ENCODE peak calls at places on chromosomes 6 and 20, in ten cellular contexts. D is tibial nerve; A is epithelial cell of esophagus; S is endodermal cell; F is fibroblast of pulmonary artery; X is CD8-positive, alpha-beta T cell; E is endothelial cell; W is lower lobe of right lung; Y is PC-3; O is RWPE1. J is an unnamed sample.

GRCh38 chr6:122180132-122180531 is 219.3 kb upstream of the HSF2 start:
- DNase-seq in D (no peak), A (peak; percentile 2), S (no peak), F (no peak), X (no peak), E (no peak), W (no peak), Y (no peak), O (no peak), J (no peak)

GRCh38 chr6:33172307-33173227 is 19.7 kb downstream of the COL11A2 start:
- DNase-seq in D (no peak), A (peak; percentile 56), S (peak; percentile 74), F (peak; percentile 41), X (no peak), E (peak; percentile 41), W (no peak), Y (peak; percentile 47), O (peak; percentile 73), J (no peak)

GRCh38 chr6:129490551-129491245 is 219.3 kb downstream of the ARHGAP18 start:
- DNase-seq in D (peak; percentile 57), A (peak; percentile 97), S (no peak), F (peak; percentile 97), X (peak; percentile 50), E (no peak), W (no peak), Y (peak; percentile 95), O (peak; percentile 90), J (no peak)

GRCh38 chr6:142912125-142912524 is 32.9 kb downstream of the HIVEP2 start:
- DNase-seq in D (no peak), A (no peak), S (no peak), F (no peak), X (no peak), E (no peak), W (no peak), Y (no peak), O (no peak), J (no peak)

GRCh38 chr20:53074811-53075314 is 102.7 kb downstream of the TSHZ2 start:
- DNase-seq in D (no peak), A (peak; percentile 85), S (no peak), F (peak; percentile 35), X (no peak), E (no peak), W (no peak), Y (peak; percentile 36), O (peak; percentile 84), J (no peak)

GRCh38 chr6:43760799-43761168 is 9.2 kb upstream of the VEGFA start:
- DNase-seq in D (no peak), A (no peak), S (no peak), F (no peak), X (no peak), E (no peak), W (peak; percentile 16), Y (no peak), O (no peak), J (no peak)

GRCh38 chr6:122610690-122611455 is 668 bp downstream of the PKIB start:
- DNase-seq in D (peak; percentile 11), A (peak; percentile 42), S (peak; percentile 64), F (peak; percentile 7), X (no peak), E (peak; percentile 10), W (peak; percentile 67), Y (peak; percentile 69), O (peak; percentile 7), J (no peak)

GRCh38 chr6:166957087-166957804 is 896 bp upstream of the RNASET2 start:
- DNase-seq in D (peak; percentile 45), A (no peak), S (peak; percentile 79), F (no peak), X (no peak), E (no peak), W (peak; percentile 82), Y (no peak), O (peak; percentile 4), J (no peak)

GRCh38 chr6:122576888-122577287 is 33.3 kb upstream of the PKIB start:
- DNase-seq in D (no peak), A (no peak), S (no peak), F (no peak), X (no peak), E (no peak), W (no peak), Y (no peak), O (no peak), J (no peak)

GRCh38 chr6:119929121-119929520 is 579.6 kb upstream of the MAN1A1 start:
- DNase-seq in D (no peak), A (peak; percentile 57), S (no peak), F (no peak), X (no peak), E (no peak), W (no peak), Y (no peak), O (no peak), J (no peak)

GRCh38 chr6:3211681-3212080 is 15.8 kb downstream of the TUBB2B start:
- DNase-seq in D (no peak), A (no peak), S (peak; percentile 45), F (peak; percentile 45), X (no peak), E (no peak), W (no peak), Y (no peak), O (no peak), J (no peak)

GRCh38 chr20:59992531-59992930 is 34.3 kb downstream of the CDH26 start:
- DNase-seq in D (no peak), A (peak; percentile 16), S (no peak), F (no peak), X (no peak), E (no peak), W (no peak), Y (peak; percentile 46), O (peak; percentile 44), J (no peak)
- TF ChIP-seq CTCF in D (no peak), A (no peak), S (no peak), F (no peak), X (no peak), E (no peak), W (no peak), Y (peak; percentile 61), O (no peak), J (no peak)

GRCh38 chr20:44494266-44494665 is 18.6 kb downstream of the TTPAL start:
- DNase-seq in D (no peak), A (no peak), S (no peak), F (peak; percentile 47), X (no peak), E (no peak), W (no peak), Y (peak; percentile 58), O (no peak), J (no peak)
- TF ChIP-seq CTCF in D (no peak), A (no peak), S (no peak), F (no peak), X (no peak), E (no peak), W (no peak), Y (no peak), O (no peak), J (no peak)

DNA sequence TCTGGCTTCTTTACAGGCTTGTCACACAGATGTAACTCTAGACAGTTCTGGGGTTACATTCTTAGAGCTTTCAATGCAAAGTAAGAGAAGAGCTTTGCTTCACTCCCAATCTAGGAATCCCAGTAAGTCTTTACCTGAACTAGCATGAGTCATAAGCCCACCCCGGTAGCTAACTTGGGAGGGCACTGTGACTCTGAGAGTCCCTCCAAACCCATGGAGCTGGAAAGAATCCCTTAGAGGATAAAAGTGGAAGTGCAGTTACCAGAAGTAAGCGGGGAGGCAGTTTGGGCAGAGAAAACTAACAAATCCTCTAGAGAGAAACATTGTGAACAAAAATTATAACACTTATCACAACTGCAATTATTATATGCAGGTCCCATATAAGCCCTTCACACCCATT is 84.0 kb upstream of the SMLR1 start:
- DNase-seq in D (no peak), A (no peak), S (peak; percentile 84), F (no peak), X (no peak), E (peak; percentile 5), W (no peak), Y (peak; percentile 1), O (no peak), J (no peak)
- TF ChIP-seq CTCF in D (no peak), A (no peak), S (peak; percentile 66), F (no peak), X (no peak), E (peak; percentile 35), W (no peak), Y (no peak), O (no peak), J (peak; percentile 57)

DNA sequence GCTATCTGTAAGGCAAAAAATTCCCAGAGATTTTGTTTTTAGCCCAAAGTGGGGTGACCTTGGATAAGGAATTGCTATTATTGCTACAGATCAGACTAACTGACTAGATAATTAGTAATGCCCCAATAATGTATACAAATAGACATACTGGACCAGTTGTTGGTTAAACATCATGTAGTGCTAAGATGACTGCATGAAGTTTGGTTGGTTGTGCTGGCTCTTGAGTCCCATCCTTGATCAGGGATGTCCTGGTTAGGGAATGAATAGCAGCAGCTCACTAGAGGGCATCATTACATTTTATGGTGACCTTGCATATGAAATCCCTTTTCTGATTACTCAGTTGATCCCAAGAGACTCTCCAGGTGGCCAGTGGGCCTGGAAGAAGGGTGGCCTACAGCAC is 10.9 kb downstream of the TPBG start:
- DNase-seq in D (no peak), A (no peak), S (no peak), F (no peak), X (no peak), E (no peak), W (no peak), Y (no peak), O (no peak), J (no peak)
- TF ChIP-seq CTCF in D (no peak), A (no peak), S (no peak), F (no peak), X (no peak), E (no peak), W (no peak), Y (no peak), O (no peak), J (no peak)

GRCh38 chr6:89032599-89032998 is 48.0 kb upstream of the PNRC1 start:
- DNase-seq in D (no peak), A (peak; percentile 32), S (no peak), F (peak; percentile 40), X (no peak), E (no peak), W (no peak), Y (no peak), O (no peak), J (no peak)
- TF ChIP-seq CTCF in D (no peak), A (no peak), S (no peak), F (peak; percentile 22), X (no peak), E (no peak), W (no peak), Y (no peak), O (no peak), J (no peak)

GRCh38 chr6:99789767-99790166 is 183.1 kb downstream of the PRDM13 start:
- DNase-seq in D (no peak), A (no peak), S (no peak), F (no peak), X (no peak), E (no peak), W (no peak), Y (no peak), O (no peak), J (no peak)

DNA sequence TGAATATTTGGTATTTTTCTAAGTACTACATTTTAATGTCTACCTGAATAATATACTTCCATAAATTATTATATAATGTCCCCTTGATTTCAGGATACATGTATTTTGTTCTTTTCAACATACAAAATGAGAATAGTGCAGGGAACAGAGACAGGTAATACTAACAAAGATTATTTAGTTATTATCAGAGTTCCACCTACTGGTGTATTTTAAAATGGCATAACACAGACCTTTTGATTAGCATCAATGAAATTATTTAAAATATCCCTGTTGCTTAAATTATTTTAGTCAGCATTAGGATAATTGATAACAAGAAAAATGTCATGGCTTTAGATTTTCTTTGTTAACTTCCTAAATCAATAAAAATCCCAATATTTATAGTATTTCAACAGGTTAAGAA is 184.0 kb downstream of the PRDM13 start:
- DNase-seq in D (no peak), A (no peak), S (no peak), F (no peak), X (no peak), E (no peak), W (no peak), Y (peak; percentile 20), O (peak; percentile 4), J (no peak)
- TF ChIP-seq CTCF in D (no peak), A (no peak), S (peak; percentile 56), F (peak; percentile 14), X (no peak), E (peak; percentile 66), W (no peak), Y (peak; percentile 49), O (peak; percentile 30), J (peak; percentile 64)